ENCODE peak calls at places on chromosomes 13 and 19, in nine cellular contexts. V is NT2/D1; O is GM23248; S is CD4-positive, CD25-positive, alpha-beta regulatory T cell; X is dorsolateral prefrontal cortex; C is thyroid gland; I is breast epithelium; T is mucosa of descending colon; U is mesendoderm. A is an unnamed sample.

GRCh38 chr19:35986664-35987570 is 8.1 kb upstream of the SDHAF1 start:
- DNase-seq in V (no peak), O (peak), S (no peak), X (no peak), C (peak), I (no peak), T (peak), U (peak), A (peak)

GRCh38 chr19:46201413-46202310 is 27.9 kb upstream of the IGFL1 start:
- DNase-seq in V (no peak), O (peak), S (no peak), X (no peak), C (no peak), I (peak), T (no peak), U (no peak), A (peak)

GRCh38 chr19:41939861-41940442 is 11.7 kb upstream of the ERFL start:
- DNase-seq in V (no peak), O (peak), S (no peak), X (no peak), C (no peak), I (no peak), T (peak), U (peak), A (no peak)

GRCh38 chr13:74444161-74444571 is 310.0 kb upstream of the KLF12 start:
- DNase-seq in V (no peak), O (peak), S (no peak), X (no peak), C (no peak), I (no peak), T (no peak), U (no peak), A (no peak)

GRCh38 chr19:17841810-17842662 is 5.7 kb downstream of the JAK3 start:
- DNase-seq in V (peak), O (peak), S (no peak), X (peak), C (peak), I (peak), T (peak), U (peak), A (peak)

GRCh38 chr13:23735329-23735728 is 153.9 kb downstream of the MIPEP start:
- DNase-seq in V (no peak), O (no peak), S (no peak), X (no peak), C (no peak), I (no peak), T (no peak), U (no peak), A (no peak)

GRCh38 chr13:24671367-24672117 is 8.7 kb upstream of the ATP12A start:
- DNase-seq in V (peak), O (peak), S (no peak), X (no peak), C (peak), I (peak), T (peak), U (peak), A (peak)

GRCh38 chr13:79786176-79786575 is 305.2 kb downstream of the NDFIP2 start:
- DNase-seq in V (no peak), O (peak), S (no peak), X (no peak), C (no peak), I (no peak), T (no peak), U (no peak), A (no peak)

GRCh38 chr19:6108721-6109633 is 1.3 kb downstream of the RFX2 start:
- DNase-seq in V (no peak), O (peak), S (peak), X (no peak), C (peak), I (peak), T (peak), U (peak), A (peak)

GRCh38 chr19:48784527-48784926 is 26.3 kb downstream of the BCAT2 start:
- DNase-seq in V (no peak), O (peak), S (no peak), X (no peak), C (no peak), I (no peak), T (no peak), U (no peak), A (no peak)

GRCh38 chr19:15829277-15829770 is 13.9 kb upstream of the OR10H1 start:
- DNase-seq in V (no peak), O (no peak), S (no peak), X (no peak), C (no peak), I (no peak), T (no peak), U (no peak), A (no peak)

GRCh38 chr13:21703846-21704245 is 33.0 kb downstream of the FGF9 start:
- DNase-seq in V (no peak), O (no peak), S (no peak), X (no peak), C (no peak), I (no peak), T (no peak), U (no peak), A (no peak)

GRCh38 chr19:11539495-11540365 is 1.1 kb downstream of the CNN1 start:
- DNase-seq in V (no peak), O (peak), S (no peak), X (no peak), C (no peak), I (peak), T (no peak), U (peak), A (peak)
- H3K4me3 ChIP-seq in V (peak), O (peak), S (no peak), X (peak), C (no peak), I (peak), T (no peak), U (peak), A (peak)

GRCh38 chr13:81295177-81295576 is 954.3 kb upstream of the SPRY2 start:
- DNase-seq in V (no peak), O (no peak), S (no peak), X (no peak), C (no peak), I (no peak), T (no peak), U (no peak), A (no peak)

DNA sequence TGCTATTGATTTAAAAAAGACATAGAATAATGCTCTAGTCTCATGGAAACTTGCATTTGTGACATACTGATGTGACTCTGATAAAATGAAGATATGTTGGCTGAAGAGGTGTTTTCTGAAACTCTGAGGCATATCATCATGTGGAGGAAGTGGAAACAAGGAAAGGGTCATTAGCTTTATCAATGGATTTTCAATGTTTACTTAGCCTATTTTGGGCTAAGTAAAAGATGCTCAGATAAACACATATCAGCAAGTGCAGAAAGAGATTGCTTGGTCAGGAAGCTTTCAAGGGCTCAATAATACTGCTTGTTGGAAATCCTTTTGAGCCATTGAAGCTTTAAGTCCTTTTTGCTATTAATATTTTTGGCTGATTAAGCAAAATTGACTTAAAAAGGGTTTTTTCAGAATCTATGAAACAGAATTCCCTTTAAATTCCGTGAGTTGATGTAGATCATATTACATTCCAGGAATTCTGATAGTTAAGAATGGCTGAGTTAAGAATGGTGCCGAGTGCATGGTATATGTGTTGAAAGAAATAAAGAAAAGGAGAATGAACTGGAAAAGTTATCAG is 952.8 kb upstream of the SPRY2 start:
- DNase-seq in V (no peak), O (no peak), S (no peak), X (no peak), C (no peak), I (no peak), T (no peak), U (peak), A (no peak)
- H3K4me3 ChIP-seq in V (no peak), O (no peak), S (no peak), X (no peak), C (no peak), I (no peak), T (no peak), U (no peak), A (no peak)

GRCh38 chr19:3154957-3155736 is 19.3 kb downstream of the GNA15 start:
- DNase-seq in V (no peak), O (peak), S (peak), X (no peak), C (peak), I (peak), T (peak), U (peak), A (peak)
- H3K4me3 ChIP-seq in V (no peak), O (no peak), S (peak), X (no peak), C (no peak), I (no peak), T (no peak), U (no peak), A (no peak)

DNA sequence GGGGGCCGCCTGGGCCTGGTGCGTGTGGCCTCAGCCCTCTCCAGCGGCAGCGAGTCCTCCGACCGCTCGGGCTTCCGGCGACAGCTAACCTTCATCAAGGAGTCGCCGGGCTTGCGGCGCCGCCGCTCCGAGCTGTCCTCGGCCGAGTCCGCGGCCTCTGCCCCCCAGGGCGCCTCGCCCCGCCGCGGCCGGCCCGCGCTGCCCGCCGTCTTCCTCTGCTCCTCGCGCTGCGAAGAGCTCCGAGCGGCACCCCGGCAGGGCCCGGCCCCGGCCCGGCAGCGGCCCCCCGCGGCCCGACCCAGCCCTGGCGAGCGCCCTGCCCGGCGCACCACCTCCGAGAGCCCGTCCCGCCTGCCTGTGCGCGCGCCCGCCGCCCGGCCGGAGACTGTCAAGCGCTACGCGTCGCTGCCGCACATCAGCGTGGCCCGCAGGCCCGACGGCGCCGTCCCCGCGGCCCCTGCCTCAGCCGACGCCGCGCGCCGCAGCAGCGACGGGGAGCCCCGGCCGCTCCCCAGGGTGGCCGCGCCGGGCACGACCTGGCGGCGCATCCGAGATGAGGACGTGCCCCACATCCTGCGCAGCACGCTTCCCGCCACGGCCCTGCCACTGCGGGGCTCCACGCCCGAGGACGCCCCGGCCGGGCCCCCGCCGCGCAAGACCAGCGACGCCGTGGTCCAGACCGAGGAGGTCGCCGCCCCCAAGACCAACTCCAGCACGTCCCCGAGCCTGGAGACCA is 9.6 kb downstream of the C19orf25 start:
- DNase-seq in V (no peak), O (peak), S (no peak), X (no peak), C (no peak), I (no peak), T (no peak), U (no peak), A (no peak)
- H3K4me3 ChIP-seq in V (peak), O (peak), S (no peak), X (no peak), C (no peak), I (peak), T (no peak), U (no peak), A (no peak)